ENCODE peak calls at places on chromosomes 11 and 22, in five cellular contexts. Q, O, I, K and S are unnamed samples.
A peak's percentile ranks its signal among the peaks of the same experiment; 100 is the strongest.

GRCh38 chr22:47172771-47173534 is 410.5 kb downstream of the TBC1D22A start:
- DNase-seq in Q (no peak), O (peak; percentile 30), I (no peak), K (no peak), S (no peak)

GRCh38 chr22:24028533-24028932 is 17.4 kb downstream of the CABIN1 start:
- DNase-seq in Q (no peak), O (no peak), I (no peak), K (no peak), S (no peak)

GRCh38 chr22:37202706-37203105 is 9.6 kb downstream of the SSTR3 start:
- DNase-seq in Q (no peak), O (peak; percentile 17), I (no peak), K (peak; percentile 1), S (no peak)

GRCh38 chr11:103959279-103959930 is 77.0 kb upstream of the DDI1 start:
- DNase-seq in Q (peak; percentile 38), O (no peak), I (peak; percentile 70), K (no peak), S (no peak)

GRCh38 chr22:37186228-37186996 is 1.6 kb downstream of the C1QTNF6 start:
- DNase-seq in Q (peak; percentile 46), O (peak; percentile 26), I (peak; percentile 73), K (no peak), S (no peak)

GRCh38 chr22:42364641-42365336 is 67.4 kb downstream of the NFAM1 start:
- DNase-seq in Q (no peak), O (no peak), I (peak; percentile 37), K (no peak), S (no peak)

GRCh38 chr22:49724030-49724892 is 103.4 kb downstream of the BRD1 start:
- DNase-seq in Q (peak; percentile 11), O (no peak), I (no peak), K (peak; percentile 43), S (peak; percentile 21)

GRCh38 chr11:89491141-89491690 is at the start of gene NOX4:
- DNase-seq in Q (no peak), O (peak; percentile 50), I (peak; percentile 35), K (no peak), S (no peak)

GRCh38 chr11:117222991-117223740 is 8.7 kb downstream of the PCSK7 start:
- DNase-seq in Q (no peak), O (no peak), I (no peak), K (no peak), S (no peak)

GRCh38 chr11:20089796-20090653 is 70.2 kb downstream of the DBX1 start:
- DNase-seq in Q (no peak), O (no peak), I (no peak), K (no peak), S (no peak)

GRCh38 chr22:26568207-26568706 is 21.7 kb downstream of the TPST2 start:
- DNase-seq in Q (peak; percentile 48), O (no peak), I (peak; percentile 40), K (no peak), S (no peak)

GRCh38 chr11:86464509-86465221 is 90.0 kb downstream of the CCDC81 start:
- DNase-seq in Q (no peak), O (no peak), I (no peak), K (no peak), S (no peak)

GRCh38 chr22:45895436-45896152 is 81.4 kb downstream of the WNT7B start:
- DNase-seq in Q (no peak), O (peak; percentile 28), I (no peak), K (no peak), S (no peak)

GRCh38 chr22:31492151-31492550 is 2.5 kb upstream of the EIF4ENIF1 start:
- DNase-seq in Q (no peak), O (no peak), I (no peak), K (no peak), S (no peak)

GRCh38 chr11:46296520-46297448 is 19.3 kb downstream of the CREB3L1 start:
- DNase-seq in Q (peak; percentile 98), O (no peak), I (peak; percentile 97), K (no peak), S (no peak)

GRCh38 chr11:64233913-64234839 is at the start of gene VEGFB:
- DNase-seq in Q (no peak), O (peak; percentile 79), I (peak; percentile 70), K (peak; percentile 56), S (peak; percentile 73)

GRCh38 chr11:116563028-116563712 is 209.6 kb downstream of the BUD13 start:
- DNase-seq in Q (peak; percentile 43), O (peak; percentile 61), I (peak; percentile 40), K (no peak), S (no peak)

GRCh38 chr22:46639843-46640242 is 19.7 kb downstream of the GRAMD4 start:
- DNase-seq in Q (no peak), O (no peak), I (no peak), K (no peak), S (no peak)

GRCh38 chr22:26579331-26579886 is 10.5 kb downstream of the TPST2 start:
- DNase-seq in Q (no peak), O (peak; percentile 55), I (no peak), K (peak; percentile 49), S (peak; percentile 28)

GRCh38 chr11:61919113-61919840 is 1.9 kb upstream of the RAB3IL1 start:
- DNase-seq in Q (no peak), O (no peak), I (no peak), K (no peak), S (no peak)

GRCh38 chr11:67303132-67303988 is at the start of gene SSH3:
- DNase-seq in Q (no peak), O (peak; percentile 92), I (peak; percentile 68), K (no peak), S (peak; percentile 40)

GRCh38 chr11:128874406-128874805 is 7.3 kb upstream of the KCNJ1 start:
- DNase-seq in Q (no peak), O (no peak), I (peak; percentile 26), K (no peak), S (no peak)

GRCh38 chr22:24486501-24486921 is 8.6 kb upstream of the UPB1 start:
- DNase-seq in Q (peak; percentile 60), O (no peak), I (peak; percentile 90), K (peak; percentile 61), S (no peak)

GRCh38 chr11:33452806-33453205 is 195.6 kb downstream of the HIPK3 start:
- DNase-seq in Q (peak; percentile 92), O (no peak), I (peak; percentile 88), K (no peak), S (no peak)

GRCh38 chr11:120811731-120812130 is 212.2 kb upstream of the TBCEL start:
- DNase-seq in Q (no peak), O (no peak), I (no peak), K (no peak), S (no peak)

GRCh38 chr11:12587333-12587997 is 86.8 kb upstream of the TEAD1 start:
- DNase-seq in Q (peak; percentile 81), O (no peak), I (peak; percentile 65), K (no peak), S (no peak)

GRCh38 chr11:50074161-50074560 is 41.5 kb downstream of the OR4C45 start:
- DNase-seq in Q (no peak), O (no peak), I (no peak), K (no peak), S (no peak)

GRCh38 chr11:122756417-122756816 is 81.9 kb upstream of the CRTAM start:
- DNase-seq in Q (no peak), O (peak; percentile 78), I (no peak), K (no peak), S (no peak)

GRCh38 chr11:113849713-113850112 is 25.7 kb downstream of the USP28 start:
- DNase-seq in Q (no peak), O (no peak), I (no peak), K (no peak), S (no peak)

GRCh38 chr22:17086750-17087149 is 1.9 kb downstream of the IL17RA start:
- DNase-seq in Q (no peak), O (no peak), I (no peak), K (no peak), S (no peak)

GRCh38 chr11:120589376-120589775 is 77.8 kb downstream of the GRIK4 start:
- DNase-seq in Q (no peak), O (peak; percentile 21), I (no peak), K (no peak), S (no peak)

GRCh38 chr11:69640995-69641581 is at the start of gene CCND1:
- DNase-seq in Q (peak; percentile 89), O (peak; percentile 80), I (peak; percentile 89), K (peak; percentile 44), S (no peak)

GRCh38 chr11:71339178-71339881 is 87.0 kb upstream of the SHANK2 start:
- DNase-seq in Q (no peak), O (no peak), I (no peak), K (no peak), S (no peak)

GRCh38 chr11:76415073-76415472 is 29.7 kb upstream of the EMSY start:
- DNase-seq in Q (no peak), O (no peak), I (no peak), K (no peak), S (no peak)

GRCh38 chr22:25051983-25052710 is 99.6 kb downstream of the KIAA1671 start:
- DNase-seq in Q (no peak), O (no peak), I (no peak), K (no peak), S (no peak)

GRCh38 chr22:50738649-50739227 is 734 bp downstream of the ACR start:
- DNase-seq in Q (no peak), O (no peak), I (no peak), K (no peak), S (no peak)

GRCh38 chr22:25368271-25368670 is 148.8 kb downstream of the CRYBB2 start:
- DNase-seq in Q (peak; percentile 60), O (no peak), I (peak; percentile 76), K (no peak), S (no peak)

GRCh38 chr11:134939905-134940304 is 527.9 kb upstream of the B3GAT1 start:
- DNase-seq in Q (no peak), O (no peak), I (no peak), K (no peak), S (no peak)

GRCh38 chr11:11468919-11469318 is 115.9 kb upstream of the CSNK2A3 start:
- DNase-seq in Q (no peak), O (no peak), I (no peak), K (no peak), S (no peak)